ENCODE peak calls at places on chromosome 12, in eight cellular contexts. X, N, C, K, T, M, V and H are unnamed samples.

GRCh38 chr12:107322063-107322462 is 228.7 kb upstream of the CRY1 start:
- DNase-seq in X (no peak), N (no peak), C (no peak), K (peak; percentile 86), T (no peak), M (no peak), V (no peak), H (no peak)

GRCh38 chr12:123983822-123984485 is 10.9 kb downstream of the ZNF664 start:
- DNase-seq in X (no peak), N (peak; percentile 60), C (peak; percentile 28), K (peak; percentile 57), T (peak; percentile 67), M (no peak), V (peak; percentile 27), H (peak; percentile 49)

GRCh38 chr12:75721231-75721641 is 209.8 kb upstream of the KRR1 start:
- DNase-seq in X (no peak), N (no peak), C (no peak), K (no peak), T (no peak), M (no peak), V (no peak), H (no peak)

GRCh38 chr12:102197789-102198188 is at the start of gene PMCH:
- DNase-seq in X (no peak), N (no peak), C (no peak), K (no peak), T (no peak), M (peak; percentile 21), V (no peak), H (peak; percentile 46)

GRCh38 chr12:96401061-96401871 is 1.0 kb upstream of the CDK17 start:
- DNase-seq in X (peak; percentile 36), N (peak; percentile 51), C (peak; percentile 39), K (peak; percentile 86), T (peak; percentile 83), M (peak; percentile 61), V (peak; percentile 15), H (no peak)

GRCh38 chr12:88922816-88923215 is 342.5 kb upstream of the KITLG start:
- DNase-seq in X (no peak), N (no peak), C (no peak), K (no peak), T (no peak), M (no peak), V (no peak), H (no peak)

GRCh38 chr12:48613321-48613720 is 43.5 kb upstream of the LALBA start:
- DNase-seq in X (no peak), N (no peak), C (no peak), K (no peak), T (no peak), M (no peak), V (no peak), H (no peak)

GRCh38 chr12:107844312-107844921 is 69.9 kb downstream of the ASCL4 start:
- DNase-seq in X (no peak), N (no peak), C (no peak), K (no peak), T (no peak), M (no peak), V (peak; percentile 18), H (no peak)

GRCh38 chr12:21607701-21608100 is 3.1 kb upstream of the GYS2 start:
- DNase-seq in X (no peak), N (peak; percentile 12), C (no peak), K (peak; percentile 23), T (no peak), M (no peak), V (no peak), H (no peak)

GRCh38 chr12:10178766-10179165 is at the start of gene TMEM52B:
- DNase-seq in X (no peak), N (no peak), C (no peak), K (no peak), T (no peak), M (no peak), V (no peak), H (no peak)

GRCh38 chr12:6792522-6793201 is 3.3 kb downstream of the CD4 start:
- DNase-seq in X (no peak), N (no peak), C (no peak), K (peak; percentile 85), T (no peak), M (no peak), V (no peak), H (no peak)

GRCh38 chr12:119988788-119989618 is at the start of gene BICDL1:
- DNase-seq in X (peak; percentile 97), N (peak; percentile 93), C (peak; percentile 97), K (peak; percentile 92), T (peak; percentile 98), M (no peak), V (peak; percentile 99), H (peak; percentile 41)